ENCODE peak calls at places on chromosomes 3 and 15, in four cellular contexts. X is NT2/D1, S is HCT116, F is SK-N-SH. L is an unnamed sample.

GRCh38 chr3:134312873-134313838 is 61.1 kb downstream of the AMOTL2 start:
- DNase-seq in X (no peak), S (no peak), F (no peak), L (peak; percentile 62)

GRCh38 chr3:6799264-6799915 is 61.5 kb upstream of the GRM7 start:
- DNase-seq in X (peak; percentile 11), S (peak; percentile 19), F (peak; percentile 24), L (peak; percentile 23)

GRCh38 chr3:188978772-188979171 is 193.0 kb upstream of the TPRG1 start:
- DNase-seq in X (no peak), S (no peak), F (no peak), L (peak; percentile 15)

GRCh38 chr3:74614133-74614967 is at the start of gene CNTN3:
- DNase-seq in X (peak; percentile 23), S (no peak), F (peak; percentile 89), L (no peak)

GRCh38 chr3:29764603-29765254 is 483.9 kb downstream of the RBMS3 start:
- DNase-seq in X (no peak), S (peak; percentile 16), F (no peak), L (no peak)

GRCh38 chr15:46293550-46293949 is 658.7 kb downstream of the SQOR start:
- DNase-seq in X (no peak), S (no peak), F (no peak), L (no peak)

GRCh38 chr3:141255864-141256263 is 24.2 kb downstream of the PXYLP1 start:
- DNase-seq in X (no peak), S (no peak), F (no peak), L (peak; percentile 35)

GRCh38 chr3:157471051-157471450 is 32.2 kb downstream of the VEPH1 start:
- DNase-seq in X (no peak), S (no peak), F (no peak), L (no peak)

GRCh38 chr15:28125673-28126651 is 26.8 kb upstream of the OCA2 start:
- DNase-seq in X (peak; percentile 18), S (peak; percentile 33), F (peak; percentile 61), L (peak; percentile 37)

GRCh38 chr3:67654099-67654831 is at the start of gene SUCLG2:
- DNase-seq in X (peak; percentile 55), S (peak; percentile 39), F (peak; percentile 88), L (peak; percentile 71)

GRCh38 chr15:89114974-89115373 is 26.7 kb downstream of the ABHD2 start:
- DNase-seq in X (no peak), S (no peak), F (peak; percentile 30), L (no peak)

GRCh38 chr3:99867594-99868437 is 50.2 kb downstream of the CMSS1 start:
- DNase-seq in X (peak; percentile 27), S (no peak), F (no peak), L (no peak)

GRCh38 chr15:84760219-84760618 is 11.8 kb downstream of the ZNF592 start:
- DNase-seq in X (no peak), S (no peak), F (no peak), L (no peak)

GRCh38 chr15:84762840-84763572 is 14.6 kb downstream of the ZNF592 start:
- DNase-seq in X (no peak), S (no peak), F (no peak), L (no peak)

GRCh38 chr15:84764585-84764984 is 16.2 kb downstream of the ZNF592 start:
- DNase-seq in X (no peak), S (no peak), F (no peak), L (no peak)

GRCh38 chr15:84759018-84759417 is 10.6 kb downstream of the ZNF592 start:
- DNase-seq in X (no peak), S (no peak), F (no peak), L (no peak)

GRCh38 chr15:84761534-84762190 is 13.3 kb downstream of the ZNF592 start:
- DNase-seq in X (no peak), S (no peak), F (peak; percentile 44), L (no peak)
- TF ChIP-seq YY1 in X (no peak), S (no peak), F (no peak), L (no peak)

DNA sequence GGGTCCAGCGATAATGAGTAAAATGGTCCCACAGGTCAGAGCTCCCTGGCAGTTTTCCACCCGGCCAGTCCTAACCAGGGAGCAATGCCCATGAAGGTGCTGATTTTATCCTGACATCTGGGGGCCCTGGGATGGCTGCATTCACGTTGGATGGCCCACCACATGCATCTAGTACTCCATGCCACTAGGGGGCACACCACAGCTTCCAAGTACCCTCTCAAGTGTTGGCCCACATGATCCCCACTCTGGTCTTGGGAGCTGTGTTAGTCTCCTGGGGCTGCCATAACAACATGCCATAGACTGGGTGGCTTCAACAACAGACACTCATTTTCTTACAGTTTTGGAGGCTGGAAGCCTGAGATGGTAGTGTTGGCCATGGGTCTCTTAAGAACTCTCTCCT is 225.5 kb downstream of the SLCO3A1 start:
- DNase-seq in X (no peak), S (peak; percentile 35), F (peak; percentile 37), L (peak; percentile 15)
- TF ChIP-seq YY1 in X (no peak), S (no peak), F (no peak), L (no peak)

GRCh38 chr3:171906951-171907676 is 64.0 kb downstream of the TMEM212 start:
- DNase-seq in X (no peak), S (no peak), F (no peak), L (no peak)
- TF ChIP-seq YY1 in X (no peak), S (no peak), F (no peak), L (no peak)

GRCh38 chr3:66487475-66487874 is 13.3 kb downstream of the LRIG1 start:
- DNase-seq in X (no peak), S (no peak), F (no peak), L (no peak)
- TF ChIP-seq YY1 in X (no peak), S (no peak), F (no peak), L (no peak)

GRCh38 chr15:49163678-49164077 is 6.4 kb upstream of the GALK2 start:
- DNase-seq in X (no peak), S (no peak), F (no peak), L (no peak)
- TF ChIP-seq YY1 in X (no peak), S (no peak), F (no peak), L (no peak)

DNA sequence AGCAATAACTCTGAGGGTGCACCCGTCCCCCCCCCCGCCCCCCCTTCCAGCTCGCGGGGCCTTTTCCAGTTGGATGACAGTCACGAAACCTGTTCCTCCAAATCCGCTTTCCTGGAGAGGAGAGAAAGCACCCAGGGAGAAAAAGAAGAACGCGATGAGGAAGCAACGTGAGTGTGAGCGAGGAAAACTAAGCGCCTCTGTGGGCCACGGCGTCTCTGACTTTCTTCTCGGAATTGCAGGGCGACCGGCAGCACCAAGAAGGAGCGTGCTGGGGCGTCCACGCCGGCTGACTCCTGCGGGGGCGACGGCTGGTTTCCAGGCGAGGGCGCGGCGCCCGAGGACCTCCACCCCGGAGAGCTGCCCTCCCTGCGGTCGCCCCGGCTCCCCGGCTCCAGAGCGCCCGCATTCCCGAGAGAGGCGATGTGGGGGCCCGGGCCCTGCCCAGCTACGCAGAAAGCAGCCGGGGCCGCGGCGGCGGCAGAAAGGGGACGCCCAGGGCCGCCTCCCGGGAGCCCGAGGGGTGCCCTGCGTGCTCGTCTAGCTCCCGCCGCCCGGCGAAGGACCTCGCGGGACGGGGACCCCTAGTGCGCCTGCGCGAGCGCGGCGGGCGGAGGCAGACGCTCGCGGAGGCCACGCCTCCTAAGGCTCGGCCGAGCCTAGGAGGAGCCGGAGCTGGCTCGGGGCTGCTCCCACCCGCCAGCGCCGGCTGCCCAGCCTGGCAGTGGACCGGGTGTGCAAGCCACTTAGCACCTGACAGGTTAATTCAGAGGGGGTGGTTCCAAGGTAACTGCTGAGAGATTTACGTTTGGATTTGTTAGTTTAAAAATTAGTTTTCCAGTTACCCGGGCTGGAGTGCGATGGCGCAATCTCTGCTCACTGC is 15.3 kb upstream of the ADIPOQ start:
- DNase-seq in X (peak; percentile 71), S (peak; percentile 49), F (peak; percentile 99), L (peak; percentile 60)
- TF ChIP-seq YY1 in X (no peak), S (no peak), F (no peak), L (no peak)

DNA sequence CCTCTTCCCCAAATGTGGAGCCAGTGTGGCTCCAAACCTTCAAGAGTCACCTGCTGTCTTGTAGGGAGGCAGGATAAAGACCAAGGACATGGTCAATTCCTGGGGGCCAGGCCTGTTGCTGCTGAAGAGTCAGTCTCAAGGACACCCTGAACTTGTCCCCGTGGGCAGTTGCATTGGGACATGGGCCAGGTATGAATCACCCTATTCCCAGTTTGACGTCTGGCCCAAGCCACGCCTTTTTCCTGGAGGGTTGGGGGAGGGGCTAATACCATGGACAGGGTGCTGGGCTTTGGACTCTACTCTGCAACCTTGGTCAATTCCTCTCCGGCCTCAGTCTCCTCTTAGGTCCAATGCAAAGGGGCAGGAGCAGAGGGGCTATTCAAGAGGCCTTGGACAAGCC is 10.4 kb downstream of the ATP2B2 start:
- DNase-seq in X (no peak), S (peak; percentile 58), F (peak; percentile 44), L (peak; percentile 60)
- TF ChIP-seq YY1 in X (no peak), S (no peak), F (no peak), L (no peak)

GRCh38 chr3:110307065-110307809 is 764.4 kb upstream of the NECTIN3 start:
- DNase-seq in X (no peak), S (no peak), F (no peak), L (no peak)
- TF ChIP-seq YY1 in X (no peak), S (no peak), F (no peak), L (no peak)

L was measured in HepG2.